ENCODE peak calls at places on chromosomes 6 and 20, in ten cellular contexts. D is stomach; X is psoas muscle; I is substantia nigra; P is left lobe of liver; V is HS-5; J is amniotic stem cell; N is GM20000; W is CD8-positive, alpha-beta T cell; C is transverse colon. K is an unnamed sample.
A peak's percentile ranks its signal among the peaks of the same experiment; 100 is the strongest.

GRCh38 chr20:61931476-61932198 is 134.0 kb downstream of the TAF4 start:
- DNase-seq in D (no peak), X (peak; percentile 0), I (no peak), P (no peak), V (no peak), J (no peak), N (no peak), W (no peak), C (no peak), K (no peak)

GRCh38 chr6:33427585-33428218 is 7.8 kb downstream of the SYNGAP1 start:
- DNase-seq in D (peak; percentile 67), X (peak; percentile 77), I (no peak), P (no peak), V (no peak), J (no peak), N (peak; percentile 81), W (peak; percentile 49), C (peak; percentile 71), K (no peak)

GRCh38 chr6:22575190-22575589 is 5.8 kb downstream of the HDGFL1 start:
- DNase-seq in D (no peak), X (no peak), I (no peak), P (no peak), V (no peak), J (no peak), N (no peak), W (no peak), C (no peak), K (no peak)

GRCh38 chr20:52410182-52410647 is 218.6 kb upstream of the ZFP64 start:
- DNase-seq in D (no peak), X (no peak), I (no peak), P (no peak), V (no peak), J (no peak), N (no peak), W (peak; percentile 48), C (no peak), K (no peak)

GRCh38 chr6:88749849-88750248 is 213.6 kb downstream of the RNGTT start:
- DNase-seq in D (no peak), X (no peak), I (no peak), P (no peak), V (no peak), J (no peak), N (no peak), W (no peak), C (no peak), K (no peak)

GRCh38 chr20:17725094-17725835 is 25.5 kb downstream of the BANF2 start:
- DNase-seq in D (no peak), X (no peak), I (no peak), P (no peak), V (no peak), J (no peak), N (no peak), W (no peak), C (no peak), K (no peak)

GRCh38 chr20:63455568-63455859 is 16.9 kb downstream of the KCNQ2 start:
- DNase-seq in D (no peak), X (no peak), I (no peak), P (no peak), V (no peak), J (no peak), N (no peak), W (no peak), C (no peak), K (no peak)

GRCh38 chr6:118656822-118657451 is 5.5 kb upstream of the CEP85L start:
- DNase-seq in D (no peak), X (no peak), I (no peak), P (no peak), V (no peak), J (no peak), N (no peak), W (no peak), C (no peak), K (no peak)

GRCh38 chr6:2990179-2990931 is 9.3 kb upstream of the NQO2 start:
- DNase-seq in D (no peak), X (no peak), I (no peak), P (no peak), V (no peak), J (no peak), N (no peak), W (no peak), C (peak; percentile 38), K (no peak)

GRCh38 chr6:47292027-47292426 is 17.7 kb downstream of the TNFRSF21 start:
- DNase-seq in D (no peak), X (no peak), I (no peak), P (no peak), V (no peak), J (no peak), N (no peak), W (no peak), C (no peak), K (no peak)

GRCh38 chr6:3571836-3572235 is 115.0 kb upstream of the SLC22A23 start:
- DNase-seq in D (no peak), X (no peak), I (no peak), P (no peak), V (no peak), J (no peak), N (no peak), W (no peak), C (no peak), K (no peak)

GRCh38 chr6:113102761-113103160 is 754.4 kb upstream of the MARCKS start:
- DNase-seq in D (no peak), X (no peak), I (no peak), P (no peak), V (no peak), J (no peak), N (no peak), W (no peak), C (no peak), K (no peak)

GRCh38 chr6:62805431-62805830 is 405.8 kb upstream of the FKBP1C start:
- DNase-seq in D (no peak), X (no peak), I (no peak), P (no peak), V (peak; percentile 41), J (no peak), N (no peak), W (no peak), C (no peak), K (no peak)